ENCODE peak calls at places on chromosomes 16 and 17, in four cellular contexts. F is nucleus accumbens, X is B cell, U is fibroblast of lung. Q is an unnamed sample.

GRCh38 chr16:49986351-49987124 is 38.5 kb upstream of the CNEP1R1 start:
- DNase-seq in F (no peak), X (no peak), U (peak; percentile 49), Q (no peak)

GRCh38 chr17:33935822-33936221 is 319.3 kb upstream of the CCL2 start:
- DNase-seq in F (no peak), X (no peak), U (no peak), Q (no peak)

GRCh38 chr16:56866955-56867830 is 2.2 kb downstream of the SLC12A3 start:
- DNase-seq in F (peak; percentile 14), X (peak; percentile 77), U (peak; percentile 50), Q (no peak)

GRCh38 chr17:61124562-61124961 is 275.1 kb upstream of the TBX2 start:
- DNase-seq in F (no peak), X (no peak), U (no peak), Q (no peak)

GRCh38 chr17:81336930-81337325 is 41.8 kb upstream of the SLC38A10 start:
- DNase-seq in F (no peak), X (no peak), U (no peak), Q (no peak)

GRCh38 chr16:27678955-27679354 is 129.0 kb downstream of the KATNIP start:
- DNase-seq in F (no peak), X (no peak), U (peak; percentile 29), Q (no peak)

GRCh38 chr17:22142091-22142490 is 449.8 kb downstream of the KCNJ18 start:
- DNase-seq in F (no peak), X (no peak), U (no peak), Q (no peak)

GRCh38 chr17:71438631-71439146 is 682.1 kb upstream of the SOX9 start:
- DNase-seq in F (no peak), X (no peak), U (peak; percentile 99), Q (no peak)

GRCh38 chr16:11198375-11198774 is 57.6 kb downstream of the SOCS1 start:
- DNase-seq in F (no peak), X (no peak), U (no peak), Q (no peak)

GRCh38 chr17:36002631-36003030 is 1.3 kb upstream of the CCL15 start:
- DNase-seq in F (no peak), X (no peak), U (no peak), Q (no peak)

GRCh38 chr17:73794336-73794735 is 150.1 kb upstream of the SDK2 start:
- DNase-seq in F (no peak), X (no peak), U (no peak), Q (no peak)